ENCODE peak calls at places on chromosomes 1 and 21, in eight cellular contexts. K, Z, F, W, G, N, Q and L are unnamed samples.

GRCh38 chr1:100034465-100034864 is 64.7 kb downstream of the SLC35A3 start:
- DNase-seq in K (no peak), Z (peak; percentile 64), F (no peak), W (peak; percentile 31), G (peak; percentile 26), N (no peak), Q (peak; percentile 15), L (peak; percentile 66)

GRCh38 chr1:234845097-234845660 is 235.2 kb upstream of the IRF2BP2 start:
- DNase-seq in K (no peak), Z (no peak), F (no peak), W (no peak), G (no peak), N (no peak), Q (no peak), L (no peak)

GRCh38 chr1:209899948-209900347 is 38.1 kb upstream of the SYT14 start:
- DNase-seq in K (no peak), Z (peak; percentile 80), F (no peak), W (peak; percentile 6), G (peak; percentile 52), N (no peak), Q (peak; percentile 26), L (peak; percentile 91)

GRCh38 chr1:167103236-167103894 is 9.5 kb downstream of the STYXL2 start:
- DNase-seq in K (no peak), Z (peak; percentile 71), F (no peak), W (no peak), G (peak; percentile 86), N (no peak), Q (no peak), L (peak; percentile 35)

GRCh38 chr1:1599030-1599916 is 662 bp downstream of the FNDC10 start:
- DNase-seq in K (no peak), Z (peak; percentile 32), F (no peak), W (peak; percentile 81), G (no peak), N (peak; percentile 29), Q (peak; percentile 46), L (peak; percentile 78)

GRCh38 chr1:111471012-111471411 is 2.8 kb upstream of the C1orf162 start:
- DNase-seq in K (no peak), Z (no peak), F (no peak), W (no peak), G (no peak), N (peak; percentile 75), Q (no peak), L (no peak)

GRCh38 chr21:16821588-16821987 is 691.3 kb upstream of the CXADR start:
- DNase-seq in K (no peak), Z (peak; percentile 49), F (no peak), W (peak; percentile 33), G (no peak), N (no peak), Q (no peak), L (peak; percentile 11)

GRCh38 chr1:227915564-227916553 is 31.9 kb downstream of the WNT9A start:
- DNase-seq in K (peak; percentile 79), Z (peak; percentile 44), F (no peak), W (no peak), G (no peak), N (no peak), Q (peak; percentile 76), L (no peak)

GRCh38 chr1:23343246-23344110 is 606 bp downstream of the HNRNPR start:
- DNase-seq in K (peak; percentile 58), Z (peak; percentile 88), F (no peak), W (peak; percentile 47), G (peak; percentile 71), N (no peak), Q (peak; percentile 60), L (peak; percentile 57)

GRCh38 chr1:170126691-170127090 is 19.1 kb upstream of the NTMT2 start:
- DNase-seq in K (no peak), Z (peak; percentile 87), F (no peak), W (peak; percentile 73), G (peak; percentile 58), N (no peak), Q (no peak), L (peak; percentile 70)

GRCh38 chr1:35080171-35080854 is 1.1 kb downstream of the ZMYM1 start:
- DNase-seq in K (no peak), Z (no peak), F (no peak), W (no peak), G (no peak), N (no peak), Q (no peak), L (no peak)

GRCh38 chr1:243730499-243731150 is 119.4 kb downstream of the AKT3 start:
- DNase-seq in K (peak; percentile 73), Z (no peak), F (no peak), W (no peak), G (peak; percentile 12), N (peak; percentile 55), Q (no peak), L (no peak)

GRCh38 chr1:29551536-29551935 is 315.2 kb downstream of the PTPRU start:
- DNase-seq in K (no peak), Z (no peak), F (no peak), W (no peak), G (no peak), N (no peak), Q (no peak), L (no peak)

GRCh38 chr21:44926364-44927101 is 5.8 kb upstream of the ITGB2 start:
- DNase-seq in K (no peak), Z (no peak), F (no peak), W (peak; percentile 52), G (no peak), N (no peak), Q (no peak), L (no peak)

GRCh38 chr21:27584266-27584665 is 617.4 kb upstream of the ADAMTS5 start:
- DNase-seq in K (no peak), Z (no peak), F (no peak), W (no peak), G (no peak), N (no peak), Q (no peak), L (no peak)

GRCh38 chr1:116508984-116509980 is 61.5 kb downstream of the CD58 start:
- DNase-seq in K (no peak), Z (no peak), F (no peak), W (peak; percentile 80), G (peak; percentile 99), N (no peak), Q (no peak), L (no peak)

GRCh38 chr1:38690790-38691189 is 168.8 kb downstream of the RRAGC start:
- DNase-seq in K (no peak), Z (no peak), F (no peak), W (no peak), G (no peak), N (no peak), Q (no peak), L (no peak)

GRCh38 chr1:74508449-74508848 is 4.0 kb downstream of the LRRC53 start:
- DNase-seq in K (no peak), Z (peak; percentile 59), F (no peak), W (no peak), G (no peak), N (no peak), Q (no peak), L (peak; percentile 41)

GRCh38 chr1:32920833-32921232 is 19.6 kb upstream of the TMEM54 start:
- DNase-seq in K (no peak), Z (no peak), F (no peak), W (no peak), G (no peak), N (no peak), Q (no peak), L (no peak)

GRCh38 chr1:87200875-87201638 is 127.6 kb upstream of the LMO4 start:
- DNase-seq in K (no peak), Z (peak; percentile 46), F (no peak), W (no peak), G (no peak), N (no peak), Q (peak; percentile 54), L (peak; percentile 66)

GRCh38 chr1:205309741-205310140 is 11.8 kb downstream of the NUAK2 start:
- DNase-seq in K (no peak), Z (no peak), F (no peak), W (no peak), G (no peak), N (no peak), Q (no peak), L (no peak)